ENCODE peak calls at places on chromosome 15, in four cellular contexts. B is A549, U is IMR-90, W is HepG2. F is an unnamed sample.

GRCh38 chr15:74598126-74598842 is 17.4 kb upstream of the CLK3 start:
- DNase-seq in B (peak; percentile 93), U (peak; percentile 81), W (peak; percentile 84), F (peak; percentile 100)

GRCh38 chr15:47466357-47466756 is 250.9 kb upstream of the SEMA6D start:
- DNase-seq in B (no peak), U (peak; percentile 90), W (no peak), F (no peak)

GRCh38 chr15:79172032-79172481 is 81.5 kb upstream of the RASGRF1 start:
- DNase-seq in B (no peak), U (no peak), W (peak; percentile 50), F (peak; percentile 68)

GRCh38 chr15:29220852-29221251 is 48.8 kb downstream of the NSMCE3 start:
- DNase-seq in B (no peak), U (no peak), W (no peak), F (no peak)

GRCh38 chr15:63476229-63476632 is 28.2 kb upstream of the USP3 start:
- DNase-seq in B (peak; percentile 89), U (peak; percentile 100), W (peak; percentile 85), F (no peak)

GRCh38 chr15:61841461-61841860 is 218.8 kb downstream of the VPS13C start:
- DNase-seq in B (no peak), U (no peak), W (no peak), F (no peak)

GRCh38 chr15:80999623-81000036 is 1.1 kb upstream of the TLNRD1 start:
- DNase-seq in B (no peak), U (no peak), W (no peak), F (peak; percentile 54)

GRCh38 chr15:62298811-62299210 is 133.7 kb upstream of the C2CD4B start:
- DNase-seq in B (no peak), U (no peak), W (no peak), F (no peak)

GRCh38 chr15:92449476-92449875 is 55.8 kb downstream of the ST8SIA2 start:
- DNase-seq in B (no peak), U (peak; percentile 15), W (no peak), F (no peak)

GRCh38 chr15:92448370-92448769 is 54.7 kb downstream of the ST8SIA2 start:
- DNase-seq in B (no peak), U (no peak), W (no peak), F (no peak)

GRCh38 chr15:92452143-92452542 is 58.5 kb downstream of the ST8SIA2 start:
- DNase-seq in B (no peak), U (no peak), W (no peak), F (no peak)

GRCh38 chr15:92453611-92454010 is 59.9 kb downstream of the ST8SIA2 start:
- DNase-seq in B (no peak), U (no peak), W (no peak), F (no peak)

DNA sequence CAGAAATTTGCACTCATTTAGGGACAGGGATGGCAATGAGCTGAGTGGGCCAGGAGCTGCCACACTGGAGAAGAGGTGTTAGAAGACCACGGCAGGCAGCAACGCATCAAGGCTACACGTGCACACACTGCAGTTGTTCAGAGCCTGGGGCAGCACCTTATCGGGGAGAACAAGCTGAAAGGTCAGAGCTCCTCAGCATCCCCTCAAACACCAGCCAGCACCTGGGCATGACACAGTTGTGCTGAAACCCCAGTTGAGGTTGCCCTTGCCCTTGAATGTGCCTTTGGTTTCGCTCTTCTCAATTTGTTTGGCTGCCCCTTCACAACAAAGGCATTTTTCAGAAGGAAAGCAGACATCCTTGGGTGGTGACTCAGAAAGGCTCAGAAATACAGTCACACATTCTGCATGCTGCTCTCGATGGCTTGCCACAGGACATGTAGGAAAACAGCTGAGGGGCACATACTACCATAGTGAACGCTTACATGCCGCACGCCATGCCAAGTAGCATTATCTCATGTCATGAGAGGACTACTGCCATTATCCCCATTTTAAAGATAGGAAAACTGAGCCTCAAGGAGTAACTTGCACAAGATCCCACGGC is 57.6 kb downstream of the ST8SIA2 start:
- DNase-seq in B (no peak), U (peak; percentile 26), W (no peak), F (no peak)
- TF ChIP-seq MAZ in B (no peak), U (no peak), W (no peak), F (no peak)

DNA sequence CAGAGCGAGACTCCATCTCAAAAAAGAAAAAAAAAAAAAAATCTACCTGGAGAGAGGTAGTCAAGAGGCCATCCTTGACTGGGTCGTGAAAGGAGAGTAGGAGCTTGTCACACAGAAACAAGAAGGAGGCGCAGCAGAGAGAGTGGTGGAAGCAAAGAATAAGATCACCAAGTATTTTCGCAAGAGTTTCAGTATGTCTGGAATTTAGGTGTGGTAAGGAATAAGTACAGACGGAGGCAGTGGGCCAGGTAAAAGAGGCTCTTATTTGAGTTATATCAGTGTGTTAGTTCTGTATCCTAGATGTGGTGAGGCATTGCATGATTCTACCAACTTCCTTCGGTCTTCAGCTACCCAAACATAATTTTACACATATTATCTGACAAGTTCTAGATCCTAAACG is 14.6 kb upstream of the ATP10A start:
- DNase-seq in B (no peak), U (no peak), W (no peak), F (no peak)
- TF ChIP-seq MAZ in B (no peak), U (no peak), W (no peak), F (no peak)

GRCh38 chr15:99502661-99503060 is 63.1 kb upstream of the MEF2A start:
- DNase-seq in B (no peak), U (no peak), W (no peak), F (no peak)

GRCh38 chr15:99502182-99502581 is 63.6 kb upstream of the MEF2A start:
- DNase-seq in B (no peak), U (no peak), W (no peak), F (no peak)

GRCh38 chr15:99503411-99503810 is 62.4 kb upstream of the MEF2A start:
- DNase-seq in B (no peak), U (no peak), W (no peak), F (no peak)

GRCh38 chr15:99504823-99505551 is 60.8 kb upstream of the MEF2A start:
- DNase-seq in B (no peak), U (peak; percentile 38), W (peak; percentile 25), F (no peak)

GRCh38 chr15:99504071-99504822 is 61.5 kb upstream of the MEF2A start:
- DNase-seq in B (no peak), U (no peak), W (no peak), F (no peak)
- TF ChIP-seq MAZ in B (no peak), U (no peak), W (no peak), F (no peak)

GRCh38 chr15:77013786-77014136 is 18.8 kb downstream of the PSTPIP1 start:
- DNase-seq in B (no peak), U (no peak), W (no peak), F (no peak)
- TF ChIP-seq MAZ in B (no peak), U (no peak), W (no peak), F (no peak)

GRCh38 chr15:90910441-90911301 is 7.6 kb downstream of the MAN2A2 start:
- DNase-seq in B (no peak), U (no peak), W (no peak), F (no peak)
- TF ChIP-seq MAZ in B (no peak), U (no peak), W (no peak), F (no peak)

F was measured in K562.